ENCODE peak calls at places on chromosomes 7 and 10, in eight cellular contexts. Y, H, C, A, E, F, U and L are unnamed samples.

GRCh38 chr10:35940067-35940989 is 298.2 kb upstream of the FZD8 start:
- DNase-seq in C (no peak), H (no peak), A (no peak), E (no peak), F (no peak), Y (no peak), U (no peak), L (no peak)

GRCh38 chr10:96588060-96588554 is 1.3 kb upstream of the TM9SF3 start:
- DNase-seq in H (no peak), C (no peak), Y (no peak), U (no peak), E (no peak), A (no peak), F (no peak), L (no peak)

GRCh38 chr7:73706122-73707044 is 13.1 kb downstream of the STX1A start:
- DNase-seq in F (no peak), E (no peak), H (no peak), U (no peak), Y (no peak), A (peak; percentile 57), C (no peak), L (no peak)

GRCh38 chr7:27046854-27047549 is 48.8 kb downstream of the HOXA1 start:
- DNase-seq in H (no peak), E (no peak), A (no peak), F (no peak), U (no peak), C (peak; percentile 71), Y (no peak), L (peak; percentile 49)

GRCh38 chr10:91054325-91054724 is 133.4 kb upstream of the ANKRD1 start:
- DNase-seq in E (no peak), C (no peak), H (no peak), Y (no peak), A (no peak), U (no peak), F (no peak), L (no peak)

GRCh38 chr7:156950381-156950858 is 908 bp downstream of the NOM1 start:
- DNase-seq in C (no peak), A (no peak), U (no peak), F (no peak), E (no peak), Y (no peak), H (no peak), L (no peak)

GRCh38 chr10:22615819-22616499 is 98.4 kb downstream of the PIP4K2A start:
- DNase-seq in H (peak; percentile 47), F (no peak), C (no peak), U (peak; percentile 76), E (peak; percentile 65), A (peak; percentile 68), Y (peak; percentile 92), L (no peak)

GRCh38 chr7:50838675-50839377 is 56.1 kb upstream of the GRB10 start:
- DNase-seq in C (no peak), U (no peak), Y (no peak), H (no peak), A (no peak), E (peak; percentile 69), F (no peak), L (peak; percentile 89)

GRCh38 chr7:105880571-105881330 is 4.4 kb upstream of the ATXN7L1 start:
- DNase-seq in Y (no peak), F (no peak), E (no peak), C (no peak), A (no peak), H (no peak), U (no peak), L (no peak)

GRCh38 chr10:111511751-111512150 is 434.9 kb downstream of the ADRA2A start:
- DNase-seq in E (no peak), Y (no peak), A (no peak), F (no peak), U (no peak), C (no peak), H (no peak), L (no peak)

GRCh38 chr10:58853668-58854067 is 322.8 kb upstream of the PHYHIPL start:
- DNase-seq in F (no peak), H (no peak), E (no peak), A (no peak), U (no peak), Y (no peak), C (no peak), L (no peak)

GRCh38 chr10:99984201-99984600 is 25.5 kb downstream of the DNMBP start:
- DNase-seq in U (no peak), H (no peak), C (no peak), F (no peak), Y (no peak), E (no peak), A (no peak), L (no peak)

GRCh38 chr7:105675873-105676484 is 94.7 kb upstream of the EFCAB10 start:
- DNase-seq in F (no peak), A (peak; percentile 83), Y (peak; percentile 85), U (peak; percentile 65), E (peak; percentile 78), H (no peak), C (no peak), L (peak; percentile 76)

GRCh38 chr10:24349379-24350110 is 140.6 kb downstream of the KIAA1217 start:
- DNase-seq in A (no peak), H (no peak), E (no peak), Y (no peak), F (no peak), C (no peak), U (no peak), L (no peak)